ENCODE peak calls at places on chromosome 10, in nine cellular contexts. I is foreskin fibroblast; Y is HTR-8/SVneo; E is HFFc6; K is COR-L47; A is HT1080; H is activated CD4-positive, alpha-beta T cell treated with anti-CD3 and anti-CD28 coated beads, Interleukin-2, amount 50 U/mL, for 1 hour; P is NCI-H1436; Z is NAMALWA. S is an unnamed sample.
A peak's percentile ranks its signal among the peaks of the same experiment; 100 is the strongest.

GRCh38 chr10:97234403-97234802 is 48.6 kb upstream of the SLIT1 start:
- DNase-seq in I (peak; percentile 28), Y (peak; percentile 43), E (peak; percentile 51), K (peak; percentile 5), A (peak; percentile 33), H (no peak), P (no peak), Z (peak; percentile 61), S (no peak)

GRCh38 chr10:95500649-95501048 is 60.5 kb downstream of the SORBS1 start:
- DNase-seq in I (no peak), Y (no peak), E (no peak), K (no peak), A (no peak), H (no peak), P (no peak), Z (no peak), S (no peak)

GRCh38 chr10:86962136-86962980 is 4.0 kb downstream of the SNCG start:
- DNase-seq in I (no peak), Y (no peak), E (no peak), K (no peak), A (no peak), H (no peak), P (no peak), Z (no peak), S (no peak)

GRCh38 chr10:114042895-114043531 is 653 bp upstream of the ADRB1 start:
- DNase-seq in I (no peak), Y (peak; percentile 35), E (no peak), K (no peak), A (no peak), H (no peak), P (no peak), Z (no peak), S (no peak)

GRCh38 chr10:20948723-20949327 is 51.7 kb upstream of the NEBL start:
- DNase-seq in I (no peak), Y (no peak), E (no peak), K (no peak), A (no peak), H (no peak), P (no peak), Z (peak; percentile 60), S (no peak)

GRCh38 chr10:73906524-73907447 is 4.1 kb upstream of the PLAU start:
- DNase-seq in I (peak; percentile 99), Y (peak; percentile 88), E (peak; percentile 97), K (no peak), A (peak; percentile 99), H (no peak), P (no peak), Z (no peak), S (no peak)

GRCh38 chr10:74753295-74754211 is 72.8 kb upstream of the KAT6B start:
- DNase-seq in I (peak; percentile 73), Y (peak; percentile 36), E (peak; percentile 54), K (no peak), A (no peak), H (no peak), P (no peak), Z (no peak), S (no peak)

GRCh38 chr10:113961261-113961938 is 82.3 kb upstream of the ADRB1 start:
- DNase-seq in I (no peak), Y (no peak), E (no peak), K (peak; percentile 10), A (no peak), H (peak; percentile 65), P (no peak), Z (peak; percentile 76), S (peak; percentile 29)

GRCh38 chr10:93458821-93459257 is 23.3 kb downstream of the MYOF start:
- DNase-seq in I (peak; percentile 99), Y (peak; percentile 91), E (peak; percentile 100), K (no peak), A (peak; percentile 100), H (no peak), P (no peak), Z (no peak), S (no peak)

GRCh38 chr10:80462986-80463741 is 9.1 kb downstream of the TSPAN14 start:
- DNase-seq in I (peak; percentile 61), Y (no peak), E (peak; percentile 82), K (no peak), A (peak; percentile 65), H (no peak), P (no peak), Z (peak; percentile 80), S (no peak)

S was measured in activated CD8-positive, alpha-beta memory T cell treated with anti-CD3 and anti-CD28 coated beads for 1 hour.